ENCODE peak calls at places on chromosome 1, in nine cellular contexts. One of them, this sample, is unnamed.

GRCh38 chr1:231376875-231377549 is 38.9 kb downstream of the SPRTN start:
- DNase-seq in germinal center: no peak
- DNase-seq in GM23338: no peak
- DNase-seq in left ventricle myocardium inferior: no peak
- DNase-seq in fibroblast of mammary gland: no peak
- DNase-seq in HS-5: no peak
- DNase-seq in pancreas: no peak
- DNase-seq in MCF 10A: no peak
- DNase-seq in AG08396: no peak
- DNase-seq in this sample: no peak

GRCh38 chr1:63112155-63112914 is 210.0 kb upstream of the FOXD3 start:
- DNase-seq in AG08396: peak; percentile 11
- DNase-seq in HS-5: peak; percentile 42
- DNase-seq in germinal center: no peak
- DNase-seq in MCF 10A: peak; percentile 72
- DNase-seq in GM23338: no peak
- DNase-seq in fibroblast of mammary gland: peak; percentile 85
- DNase-seq in left ventricle myocardium inferior: no peak
- DNase-seq in pancreas: no peak
- DNase-seq in this sample: no peak

GRCh38 chr1:157776971-157777386 is at the start of gene FCRL2:
- DNase-seq in germinal center: no peak
- DNase-seq in pancreas: no peak
- DNase-seq in GM23338: no peak
- DNase-seq in MCF 10A: no peak
- DNase-seq in fibroblast of mammary gland: no peak
- DNase-seq in HS-5: no peak
- DNase-seq in AG08396: no peak
- DNase-seq in left ventricle myocardium inferior: no peak
- DNase-seq in this sample: peak; percentile 57

GRCh38 chr1:45536886-45537285 is 13.7 kb upstream of the AKR1A1 start:
- DNase-seq in HS-5: no peak
- DNase-seq in fibroblast of mammary gland: no peak
- DNase-seq in germinal center: no peak
- DNase-seq in GM23338: peak; percentile 26
- DNase-seq in pancreas: no peak
- DNase-seq in AG08396: no peak
- DNase-seq in MCF 10A: no peak
- DNase-seq in left ventricle myocardium inferior: no peak
- DNase-seq in this sample: no peak

GRCh38 chr1:205907794-205908193 is 35.5 kb downstream of the SLC26A9 start:
- DNase-seq in GM23338: peak; percentile 75
- DNase-seq in HS-5: no peak
- DNase-seq in pancreas: no peak
- DNase-seq in left ventricle myocardium inferior: no peak
- DNase-seq in fibroblast of mammary gland: peak; percentile 23
- DNase-seq in AG08396: peak; percentile 16
- DNase-seq in germinal center: no peak
- DNase-seq in MCF 10A: peak; percentile 86
- DNase-seq in this sample: peak; percentile 69

GRCh38 chr1:85628791-85629531 is 48.4 kb downstream of the CCN1 start:
- DNase-seq in AG08396: peak; percentile 77
- DNase-seq in left ventricle myocardium inferior: peak; percentile 52
- DNase-seq in pancreas: peak; percentile 59
- DNase-seq in GM23338: peak; percentile 67
- DNase-seq in HS-5: peak; percentile 51
- DNase-seq in fibroblast of mammary gland: peak; percentile 57
- DNase-seq in germinal center: no peak
- DNase-seq in MCF 10A: peak; percentile 68
- DNase-seq in this sample: peak; percentile 92

GRCh38 chr1:53188099-53188498 is 8.5 kb upstream of the CPT2 start:
- DNase-seq in MCF 10A: no peak
- DNase-seq in GM23338: no peak
- DNase-seq in fibroblast of mammary gland: peak; percentile 45
- DNase-seq in left ventricle myocardium inferior: no peak
- DNase-seq in HS-5: no peak
- DNase-seq in germinal center: no peak
- DNase-seq in AG08396: no peak
- DNase-seq in pancreas: no peak
- DNase-seq in this sample: no peak

GRCh38 chr1:78441921-78442320 is 48.9 kb upstream of the PTGFR start:
- DNase-seq in HS-5: no peak
- DNase-seq in germinal center: no peak
- DNase-seq in left ventricle myocardium inferior: no peak
- DNase-seq in fibroblast of mammary gland: peak; percentile 74
- DNase-seq in MCF 10A: peak; percentile 18
- DNase-seq in GM23338: no peak
- DNase-seq in pancreas: no peak
- DNase-seq in AG08396: no peak
- DNase-seq in this sample: no peak

GRCh38 chr1:50492142-50492541 is 68.9 kb upstream of the DMRTA2 start:
- DNase-seq in fibroblast of mammary gland: no peak
- DNase-seq in GM23338: no peak
- DNase-seq in MCF 10A: no peak
- DNase-seq in HS-5: no peak
- DNase-seq in germinal center: no peak
- DNase-seq in left ventricle myocardium inferior: no peak
- DNase-seq in AG08396: no peak
- DNase-seq in pancreas: no peak
- DNase-seq in this sample: no peak